ENCODE peak calls at places on chromosome 10, in four cellular contexts. W is HCT116, G is SK-N-SH, T is H1. I is an unnamed sample.

GRCh38 chr10:123458933-123459332 is 207.2 kb upstream of the GPR26 start:
- DNase-seq in W (no peak), G (no peak), T (no peak), I (no peak)

GRCh38 chr10:80202934-80203834 is 2.2 kb downstream of the ANXA11 start:
- DNase-seq in W (peak), G (no peak), T (peak), I (no peak)

GRCh38 chr10:120978589-120979252 is 127.6 kb downstream of the WDR11 start:
- DNase-seq in W (no peak), G (no peak), T (no peak), I (no peak)

GRCh38 chr10:50409965-50410811 is 158.9 kb upstream of the ASAH2 start:
- DNase-seq in W (no peak), G (no peak), T (no peak), I (no peak)

GRCh38 chr10:92712016-92712889 is 22.5 kb downstream of the HHEX start:
- DNase-seq in W (no peak), G (no peak), T (no peak), I (no peak)

GRCh38 chr10:11776080-11776479 is 33.9 kb downstream of the ECHDC3 start:
- DNase-seq in W (no peak), G (no peak), T (no peak), I (peak)

GRCh38 chr10:86757110-86757790 is 831 bp downstream of the BMPR1A start:
- DNase-seq in W (peak), G (no peak), T (no peak), I (no peak)

GRCh38 chr10:92430103-92430502 is 139.1 kb downstream of the MARCHF5 start:
- DNase-seq in W (no peak), G (no peak), T (no peak), I (no peak)

GRCh38 chr10:50224330-50224952 is 26.9 kb downstream of the ASAH2 start:
- DNase-seq in W (peak), G (peak), T (no peak), I (peak)

GRCh38 chr10:13893926-13894325 is 307.2 kb downstream of the PRPF18 start:
- DNase-seq in W (no peak), G (peak), T (no peak), I (no peak)

GRCh38 chr10:122640921-122641320 is 58.7 kb downstream of the C10orf120 start:
- DNase-seq in W (no peak), G (no peak), T (no peak), I (no peak)

GRCh38 chr10:92572362-92573090 is 1.4 kb downstream of the IDE start:
- DNase-seq in W (no peak), G (peak), T (no peak), I (no peak)

GRCh38 chr10:91082447-91082846 is 138.0 kb upstream of the PCGF5 start:
- DNase-seq in W (no peak), G (no peak), T (no peak), I (no peak)

GRCh38 chr10:42640610-42641229 is 2.4 kb upstream of the ZNF33B start:
- DNase-seq in W (peak), G (no peak), T (no peak), I (peak)

GRCh38 chr10:119724630-119725549 is 960 bp upstream of the INPP5F start:
- DNase-seq in W (no peak), G (no peak), T (no peak), I (peak)

GRCh38 chr10:76111986-76112825 is 680.8 kb downstream of the LRMDA start:
- DNase-seq in W (no peak), G (peak), T (no peak), I (no peak)

GRCh38 chr10:60426425-60426824 is 36.8 kb upstream of the ANK3 start:
- DNase-seq in W (no peak), G (no peak), T (no peak), I (no peak)

GRCh38 chr10:43304687-43305333 is 37.9 kb upstream of the RASGEF1A start:
- DNase-seq in W (no peak), G (peak), T (no peak), I (peak)

GRCh38 chr10:42981358-42982236 is 95.3 kb upstream of the RET start:
- DNase-seq in W (no peak), G (peak), T (no peak), I (no peak)

GRCh38 chr10:7085913-7086589 is 324.8 kb downstream of the SFMBT2 start:
- DNase-seq in W (no peak), G (no peak), T (no peak), I (no peak)

GRCh38 chr10:102555781-102556328 is 52.1 kb downstream of the SUFU start:
- DNase-seq in W (no peak), G (no peak), T (no peak), I (no peak)

GRCh38 chr10:82564353-82565218 is 689.6 kb downstream of the NRG3 start:
- DNase-seq in W (no peak), G (no peak), T (no peak), I (no peak)

GRCh38 chr10:84820121-84820520 is 491.7 kb downstream of the CCSER2 start:
- DNase-seq in W (peak), G (no peak), T (no peak), I (peak)

GRCh38 chr10:74021248-74022055 is 23.5 kb downstream of the VCL start:
- DNase-seq in W (no peak), G (peak), T (no peak), I (no peak)

GRCh38 chr10:130479906-130480305 is 343.7 kb downstream of the GLRX3 start:
- DNase-seq in W (no peak), G (no peak), T (no peak), I (no peak)

GRCh38 chr10:42998481-42999384 is 78.1 kb upstream of the RET start:
- DNase-seq in W (no peak), G (peak), T (no peak), I (no peak)

GRCh38 chr10:111830360-111830759 is 353.2 kb downstream of the GPAM start:
- DNase-seq in W (no peak), G (no peak), T (no peak), I (no peak)

GRCh38 chr10:111801841-111802240 is 381.7 kb downstream of the GPAM start:
- DNase-seq in W (no peak), G (no peak), T (no peak), I (no peak)

GRCh38 chr10:86164216-86164774 is 202.3 kb downstream of the GRID1 start:
- DNase-seq in W (no peak), G (no peak), T (no peak), I (no peak)

GRCh38 chr10:12635127-12635541 is 285.8 kb downstream of the CAMK1D start:
- DNase-seq in W (no peak), G (no peak), T (no peak), I (no peak)

GRCh38 chr10:17673517-17674051 is 29.6 kb downstream of the STAM start:
- DNase-seq in W (peak), G (no peak), T (no peak), I (peak)

GRCh38 chr10:35577915-35578607 is 27.1 kb upstream of the GJD4 start:
- DNase-seq in W (no peak), G (no peak), T (no peak), I (no peak)

GRCh38 chr10:99297033-99297432 is 32.1 kb upstream of the CNNM1 start:
- DNase-seq in W (no peak), G (peak), T (no peak), I (no peak)

GRCh38 chr10:43258032-43258921 is 8.6 kb downstream of the RASGEF1A start:
- DNase-seq in W (no peak), G (peak), T (no peak), I (no peak)

GRCh38 chr10:58637372-58637771 is 124.7 kb downstream of the BICC1 start:
- DNase-seq in W (no peak), G (no peak), T (no peak), I (no peak)

GRCh38 chr10:62457598-62457997 is 83.4 kb downstream of the ZNF365 start:
- DNase-seq in W (no peak), G (no peak), T (no peak), I (no peak)

GRCh38 chr10:62456611-62457101 is 82.5 kb downstream of the ZNF365 start:
- DNase-seq in W (no peak), G (no peak), T (no peak), I (no peak)

GRCh38 chr10:62453274-62453673 is 79.1 kb downstream of the ZNF365 start:
- DNase-seq in W (no peak), G (no peak), T (no peak), I (no peak)

GRCh38 chr10:62457196-62457595 is 83.0 kb downstream of the ZNF365 start:
- DNase-seq in W (no peak), G (no peak), T (no peak), I (no peak)

DNA sequence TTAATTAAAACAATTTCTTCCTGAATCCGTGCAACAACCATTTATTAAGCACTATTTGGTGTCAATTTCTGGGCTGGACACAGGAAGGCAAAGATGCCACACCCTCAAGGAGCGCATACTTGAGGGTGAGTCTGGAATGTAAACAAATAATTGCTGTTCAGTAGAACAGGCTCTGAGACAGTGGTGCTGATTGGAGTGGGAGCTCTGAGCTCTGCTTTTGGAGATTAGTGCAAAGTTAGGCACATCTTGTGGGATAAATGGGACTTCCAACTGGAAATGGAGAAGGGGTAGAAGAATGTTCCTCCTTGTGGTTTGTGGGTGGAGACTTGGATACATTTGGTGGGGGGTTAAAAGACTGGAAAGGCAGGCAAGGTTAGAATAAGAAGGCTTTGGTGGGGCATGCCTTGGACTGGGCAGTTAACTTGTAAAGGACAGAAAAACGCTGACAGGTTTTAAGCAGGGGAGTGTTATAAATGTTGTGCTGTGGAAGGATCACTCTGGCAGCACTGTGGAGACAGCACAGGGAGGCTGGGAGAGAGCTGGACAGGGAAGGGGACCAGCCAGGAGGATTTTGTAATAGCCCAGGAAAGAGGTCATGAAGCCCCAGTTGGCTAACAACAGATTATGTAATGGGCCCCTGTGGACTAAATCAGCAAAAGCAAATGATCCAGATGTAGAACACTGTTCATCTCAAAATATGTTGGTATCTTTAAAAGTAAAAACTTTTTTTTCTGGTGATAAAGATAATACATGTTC is 80.7 kb downstream of the ZNF365 start:
- DNase-seq in W (no peak), G (no peak), T (no peak), I (peak)
- TF ChIP-seq JUND in W (no peak), G (no peak), T (no peak), I (no peak)

DNA sequence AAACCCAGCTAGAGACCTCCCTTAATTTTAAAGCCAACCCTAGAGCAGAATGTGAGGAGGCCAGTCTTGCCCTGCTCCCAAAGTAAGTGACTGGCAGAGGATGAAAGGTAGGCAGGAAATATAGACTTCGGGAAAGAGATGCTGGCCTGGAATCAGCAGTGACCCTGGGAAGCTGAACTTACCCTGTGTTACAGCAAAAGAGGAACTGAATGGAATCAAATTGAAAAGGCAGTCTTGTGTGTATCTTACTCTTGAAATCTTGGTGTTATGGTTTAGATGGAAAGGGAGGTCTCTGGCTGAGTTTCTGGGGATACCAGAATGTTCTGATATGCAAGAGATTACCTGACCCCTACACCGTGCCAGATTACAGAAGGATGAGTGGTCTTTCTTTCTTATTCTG is 7.9 kb upstream of the CFAP43 start:
- DNase-seq in W (no peak), G (no peak), T (no peak), I (no peak)
- TF ChIP-seq JUND in W (no peak), G (no peak), T (no peak), I (no peak)

GRCh38 chr10:32056136-32057040 is at the start of gene KIF5B:
- DNase-seq in W (peak), G (peak), T (peak), I (peak)

GRCh38 chr10:32057041-32057372 is 782 bp upstream of the KIF5B start:
- DNase-seq in W (no peak), G (peak), T (no peak), I (no peak)

GRCh38 chr10:32060372-32060771 is 4.1 kb upstream of the KIF5B start:
- DNase-seq in W (no peak), G (no peak), T (no peak), I (no peak)

GRCh38 chr10:32061440-32061839 is 5.2 kb upstream of the KIF5B start:
- DNase-seq in W (no peak), G (no peak), T (no peak), I (no peak)

DNA sequence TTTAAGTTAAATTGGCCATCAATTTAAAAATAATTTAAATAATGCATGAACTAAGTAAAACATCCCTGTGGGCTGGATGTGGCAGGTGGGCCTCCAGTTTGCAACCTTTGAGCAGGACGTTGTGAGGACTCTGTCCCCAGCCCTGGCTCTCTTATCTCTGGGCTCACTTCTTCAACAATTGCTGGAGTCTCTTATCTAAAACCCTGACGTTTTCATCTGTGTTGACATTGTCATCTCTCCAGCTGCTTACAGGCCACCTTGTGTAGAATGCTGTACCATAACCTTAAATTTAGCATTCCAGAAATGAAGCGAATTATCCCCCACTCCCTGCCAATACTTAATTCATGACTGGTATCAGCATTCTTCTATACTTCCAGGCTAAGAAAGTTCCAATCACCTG is 3.2 kb upstream of the KIF5B start:
- DNase-seq in W (no peak), G (no peak), T (no peak), I (no peak)
- TF ChIP-seq JUND in W (no peak), G (no peak), T (no peak), I (no peak)

GRCh38 chr10:104061196-104061595 is 24.5 kb downstream of the COL17A1 start:
- DNase-seq in W (no peak), G (no peak), T (no peak), I (no peak)

GRCh38 chr10:104067525-104067924 is 18.2 kb downstream of the COL17A1 start:
- DNase-seq in W (no peak), G (no peak), T (no peak), I (no peak)

GRCh38 chr10:104069610-104070009 is 16.1 kb downstream of the COL17A1 start:
- DNase-seq in W (no peak), G (no peak), T (no peak), I (no peak)

GRCh38 chr10:104066945-104067344 is 18.7 kb downstream of the COL17A1 start:
- DNase-seq in W (no peak), G (no peak), T (no peak), I (no peak)

DNA sequence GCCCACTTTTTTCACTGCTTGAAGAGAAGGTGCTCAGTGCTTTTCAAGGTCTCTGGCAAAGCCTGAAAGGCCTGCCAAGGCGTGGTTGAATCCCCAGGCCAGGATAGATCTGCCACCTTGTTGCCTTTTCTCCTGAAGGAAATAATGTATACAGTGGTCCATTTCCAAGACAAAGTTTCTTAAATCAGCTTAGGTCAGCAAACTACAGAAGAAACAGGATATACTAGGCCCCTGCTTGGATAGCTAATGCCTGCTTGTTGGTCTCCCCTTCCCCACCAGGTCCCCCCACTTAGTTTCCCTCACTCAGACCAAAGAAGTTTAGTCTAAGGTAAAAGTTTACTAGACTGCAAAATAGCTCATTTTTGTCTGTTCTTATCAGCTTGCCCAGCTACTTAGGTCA is 19.9 kb downstream of the COL17A1 start:
- DNase-seq in W (no peak), G (no peak), T (no peak), I (no peak)
- TF ChIP-seq JUND in W (no peak), G (no peak), T (no peak), I (no peak)

GRCh38 chr10:78780551-78780961 is 288.2 kb upstream of the ZMIZ1 start:
- DNase-seq in W (no peak), G (no peak), T (no peak), I (no peak)

GRCh38 chr10:78776746-78777145 is 292.0 kb upstream of the ZMIZ1 start:
- DNase-seq in W (no peak), G (no peak), T (no peak), I (no peak)

GRCh38 chr10:78779339-78779955 is 289.3 kb upstream of the ZMIZ1 start:
- DNase-seq in W (no peak), G (no peak), T (no peak), I (no peak)

GRCh38 chr10:78777466-78778256 is 291.1 kb upstream of the ZMIZ1 start:
- DNase-seq in W (no peak), G (peak), T (no peak), I (peak)

GRCh38 chr10:78778446-78779338 is 290.1 kb upstream of the ZMIZ1 start:
- DNase-seq in W (no peak), G (no peak), T (no peak), I (no peak)
- TF ChIP-seq JUND in W (no peak), G (no peak), T (no peak), I (no peak)

GRCh38 chr10:486668-487067 is 202.8 kb downstream of the DIP2C start:
- DNase-seq in W (no peak), G (no peak), T (no peak), I (no peak)

GRCh38 chr10:490256-490655 is 199.2 kb downstream of the DIP2C start:
- DNase-seq in W (no peak), G (no peak), T (no peak), I (no peak)

GRCh38 chr10:489335-489734 is 200.1 kb downstream of the DIP2C start:
- DNase-seq in W (no peak), G (no peak), T (no peak), I (no peak)

GRCh38 chr10:488933-489215 is 200.6 kb downstream of the DIP2C start:
- DNase-seq in W (no peak), G (no peak), T (no peak), I (no peak)

GRCh38 chr10:488081-488932 is 201.2 kb downstream of the DIP2C start:
- DNase-seq in W (no peak), G (no peak), T (no peak), I (no peak)
- TF ChIP-seq JUND in W (no peak), G (no peak), T (no peak), I (no peak)

I was measured in T47D.